ENCODE peak calls at places on chromosomes 13 and 19, in five cellular contexts. B, W, V, J and C are unnamed samples. For H3K27me3, the result is how much of the 10 kb centered on the place peaks cover.

GRCh38 chr13:48586591-48587103 is 53.8 kb upstream of the RCBTB2 start:
- DNase-seq in B (no peak), W (no peak), V (no peak), J (no peak), C (no peak)

GRCh38 chr19:11063434-11063833 is 25.8 kb upstream of the LDLR start:
- DNase-seq in B (no peak), W (no peak), V (no peak), J (no peak), C (no peak)

GRCh38 chr13:41649659-41650058 is 192.3 kb downstream of the RGCC start:
- DNase-seq in B (no peak), W (no peak), V (peak), J (peak), C (no peak)

GRCh38 chr13:43815204-43815603 is 28.4 kb upstream of the ENOX1 start:
- DNase-seq in B (no peak), W (no peak), V (peak), J (peak), C (no peak)

GRCh38 chr13:36282818-36283432 is 14.7 kb downstream of the CCDC169 start:
- DNase-seq in B (peak), W (no peak), V (peak), J (peak), C (no peak)

GRCh38 chr13:50129065-50129922 is 114.0 kb downstream of the KCNRG start:
- DNase-seq in B (peak), W (peak), V (peak), J (no peak), C (no peak)

GRCh38 chr13:27250833-27251165 is 559 bp upstream of the RPL21 start:
- DNase-seq in B (no peak), W (no peak), V (no peak), J (no peak), C (no peak)

GRCh38 chr19:39845621-39846175 is 481 bp downstream of the FBL start:
- DNase-seq in B (no peak), W (no peak), V (peak), J (peak), C (no peak)

GRCh38 chr13:44810067-44810840 is 179.0 kb downstream of the NUFIP1 start:
- DNase-seq in B (no peak), W (no peak), V (no peak), J (peak), C (no peak)

GRCh38 chr19:11203194-11204075 is 6.1 kb upstream of the KANK2 start:
- DNase-seq in B (peak), W (peak), V (peak), J (peak), C (peak)

DNA sequence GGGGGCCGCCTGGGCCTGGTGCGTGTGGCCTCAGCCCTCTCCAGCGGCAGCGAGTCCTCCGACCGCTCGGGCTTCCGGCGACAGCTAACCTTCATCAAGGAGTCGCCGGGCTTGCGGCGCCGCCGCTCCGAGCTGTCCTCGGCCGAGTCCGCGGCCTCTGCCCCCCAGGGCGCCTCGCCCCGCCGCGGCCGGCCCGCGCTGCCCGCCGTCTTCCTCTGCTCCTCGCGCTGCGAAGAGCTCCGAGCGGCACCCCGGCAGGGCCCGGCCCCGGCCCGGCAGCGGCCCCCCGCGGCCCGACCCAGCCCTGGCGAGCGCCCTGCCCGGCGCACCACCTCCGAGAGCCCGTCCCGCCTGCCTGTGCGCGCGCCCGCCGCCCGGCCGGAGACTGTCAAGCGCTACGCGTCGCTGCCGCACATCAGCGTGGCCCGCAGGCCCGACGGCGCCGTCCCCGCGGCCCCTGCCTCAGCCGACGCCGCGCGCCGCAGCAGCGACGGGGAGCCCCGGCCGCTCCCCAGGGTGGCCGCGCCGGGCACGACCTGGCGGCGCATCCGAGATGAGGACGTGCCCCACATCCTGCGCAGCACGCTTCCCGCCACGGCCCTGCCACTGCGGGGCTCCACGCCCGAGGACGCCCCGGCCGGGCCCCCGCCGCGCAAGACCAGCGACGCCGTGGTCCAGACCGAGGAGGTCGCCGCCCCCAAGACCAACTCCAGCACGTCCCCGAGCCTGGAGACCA is 9.6 kb downstream of the C19orf25 start:
- DNase-seq in B (no peak), W (no peak), V (no peak), J (no peak), C (no peak)
- H3K27me3 ChIP-seq in B (under half), W (half or more), V (half or more), J (half or more), C (half or more)

DNA sequence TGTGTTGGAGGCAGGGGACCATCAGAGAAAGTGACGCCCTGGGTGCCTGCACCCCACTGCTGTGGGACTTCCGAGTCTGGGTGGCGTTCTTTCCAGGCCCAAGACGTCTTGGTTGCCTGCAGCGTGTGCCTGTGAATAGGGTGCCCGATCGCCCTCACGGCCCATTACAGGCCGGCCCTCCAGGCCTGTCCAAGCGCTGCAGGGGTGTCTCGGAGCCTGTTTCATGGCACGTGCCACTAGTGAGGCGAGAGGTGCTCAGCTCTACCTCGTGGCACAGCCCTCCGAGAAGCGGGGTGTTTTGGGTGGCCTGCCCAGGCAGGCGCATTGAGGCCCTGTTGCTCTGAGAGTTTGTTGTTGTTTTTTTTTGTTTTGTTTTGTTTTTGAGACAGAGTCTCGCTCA is 30.1 kb downstream of the DOT1L start:
- DNase-seq in B (no peak), W (no peak), V (no peak), J (no peak), C (no peak)
- H2BK12ac ChIP-seq in B (no peak), W (no peak), V (no peak), J (no peak), C (no peak)

GRCh38 chr13:57629391-57629804 is 2.1 kb upstream of the PCDH17 start:
- DNase-seq in B (no peak), W (no peak), V (no peak), J (no peak), C (no peak)
- H3K27me3 ChIP-seq in B (under half), W (half or more), V (half or more), J (under half), C (under half)

GRCh38 chr19:29807870-29808405 is 3.9 kb upstream of the CCNE1 start:
- DNase-seq in B (no peak), W (no peak), V (no peak), J (no peak), C (no peak)
- H2BK12ac ChIP-seq in B (peak), W (no peak), V (no peak), J (no peak), C (no peak)

DNA sequence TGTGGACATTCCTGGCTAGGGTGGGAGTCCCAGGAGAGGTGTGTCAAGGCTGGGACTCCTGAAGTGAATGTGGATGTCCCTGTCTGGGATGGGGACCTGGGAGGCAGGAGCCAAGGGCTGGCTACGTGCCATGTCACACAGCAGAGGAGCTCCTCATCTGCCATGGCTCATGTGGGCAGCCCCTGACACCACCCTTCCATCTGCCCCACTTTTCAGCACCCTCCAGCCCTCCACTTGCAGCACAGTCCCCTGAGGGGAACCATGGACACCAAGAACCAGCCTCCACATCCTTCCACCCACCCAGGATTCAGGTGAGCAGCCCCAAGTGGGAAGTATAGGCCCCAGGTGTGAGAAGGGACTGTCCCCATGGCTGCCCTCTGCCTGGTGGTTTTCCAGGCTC is 1.7 kb downstream of the ZNF446 start:
- DNase-seq in B (no peak), W (no peak), V (no peak), J (no peak), C (peak)
- H3K27me3 ChIP-seq in B (under half), W (under half), V (under half), J (under half), C (under half)